ENCODE peak calls at places on chromosomes 5 and 9, in ten cellular contexts. I is GOT3; N is A549; F is GM06990; M is neural crest cell; Q is colonic mucosa; G is NB4; W is choroid plexus epithelial cell; A is myocyte; J is activated CD4-positive, alpha-beta T cell treated with anti-CD3 and anti-CD28 coated beads, Interleukin-2, amount 10 ng/mL, durations not matched to agents 7 days and 5 days. R is an unnamed sample.

GRCh38 chr5:163434410-163434866 is 3.0 kb upstream of the CCNG1 start:
- DNase-seq in I (no peak), N (peak; percentile 22), F (no peak), M (no peak), Q (peak; percentile 69), G (no peak), W (peak; percentile 74), A (no peak), J (no peak), R (no peak)

GRCh38 chr5:91794856-91795548 is 411.9 kb upstream of the ARRDC3 start:
- DNase-seq in I (no peak), N (peak; percentile 8), F (no peak), M (no peak), Q (no peak), G (no peak), W (no peak), A (no peak), J (no peak), R (no peak)

GRCh38 chr9:114096041-114096511 is 3.0 kb downstream of the KIF12 start:
- DNase-seq in I (no peak), N (peak; percentile 35), F (no peak), M (no peak), Q (no peak), G (no peak), W (no peak), A (no peak), J (no peak), R (no peak)

GRCh38 chr5:137737349-137738256 is 1.7 kb upstream of the KLHL3 start:
- DNase-seq in I (no peak), N (no peak), F (peak; percentile 21), M (no peak), Q (peak; percentile 63), G (no peak), W (peak; percentile 54), A (no peak), J (peak; percentile 45), R (peak; percentile 50)

GRCh38 chr5:136133416-136134383 is 1.1 kb downstream of the SMAD5 start:
- DNase-seq in I (no peak), N (peak; percentile 27), F (peak; percentile 17), M (peak; percentile 32), Q (peak; percentile 76), G (peak; percentile 62), W (peak; percentile 84), A (peak; percentile 69), J (no peak), R (peak; percentile 26)

GRCh38 chr5:82526540-82526939 is 248.4 kb upstream of the RPS23 start:
- DNase-seq in I (no peak), N (no peak), F (no peak), M (no peak), Q (no peak), G (no peak), W (no peak), A (no peak), J (no peak), R (no peak)

GRCh38 chr9:78622131-78622530 is 325.2 kb downstream of the PSAT1 start:
- DNase-seq in I (no peak), N (no peak), F (no peak), M (no peak), Q (no peak), G (no peak), W (peak; percentile 13), A (no peak), J (no peak), R (no peak)

GRCh38 chr9:34644766-34645314 is 1.6 kb upstream of the GALT start:
- DNase-seq in I (no peak), N (no peak), F (no peak), M (no peak), Q (no peak), G (no peak), W (no peak), A (no peak), J (no peak), R (no peak)

GRCh38 chr9:87445646-87446045 is 52.0 kb upstream of the DAPK1 start:
- DNase-seq in I (no peak), N (peak; percentile 60), F (peak; percentile 10), M (peak; percentile 31), Q (peak; percentile 27), G (peak; percentile 48), W (peak; percentile 51), A (no peak), J (no peak), R (no peak)

GRCh38 chr5:180059326-180059725 is 12.2 kb downstream of the RNF130 start:
- DNase-seq in I (no peak), N (no peak), F (no peak), M (no peak), Q (no peak), G (no peak), W (no peak), A (no peak), J (no peak), R (no peak)

GRCh38 chr9:78273761-78274160 is 23.2 kb upstream of the PSAT1 start:
- DNase-seq in I (no peak), N (no peak), F (no peak), M (no peak), Q (no peak), G (no peak), W (peak; percentile 69), A (no peak), J (no peak), R (no peak)

GRCh38 chr5:5666389-5666788 is 243.9 kb downstream of the ICE1 start:
- DNase-seq in I (no peak), N (no peak), F (no peak), M (no peak), Q (no peak), G (no peak), W (no peak), A (no peak), J (no peak), R (no peak)

GRCh38 chr5:14138608-14139540 is 4.3 kb upstream of the TRIO start:
- DNase-seq in I (no peak), N (no peak), F (no peak), M (no peak), Q (no peak), G (no peak), W (no peak), A (peak; percentile 95), J (no peak), R (no peak)

GRCh38 chr5:78779262-78779661 is 130.7 kb upstream of the LHFPL2 start:
- DNase-seq in I (no peak), N (no peak), F (no peak), M (no peak), Q (no peak), G (no peak), W (no peak), A (no peak), J (no peak), R (no peak)

GRCh38 chr5:173920024-173920753 is 32.0 kb downstream of the CPEB4 start:
- DNase-seq in I (no peak), N (no peak), F (no peak), M (no peak), Q (no peak), G (peak; percentile 21), W (peak; percentile 35), A (peak; percentile 41), J (no peak), R (no peak)

GRCh38 chr9:20537269-20537668 is 85.0 kb downstream of the MLLT3 start:
- DNase-seq in I (no peak), N (no peak), F (no peak), M (no peak), Q (no peak), G (no peak), W (no peak), A (no peak), J (no peak), R (no peak)

GRCh38 chr5:32042571-32042970 is 131.5 kb downstream of the GOLPH3 start:
- DNase-seq in I (no peak), N (no peak), F (no peak), M (no peak), Q (no peak), G (peak; percentile 23), W (no peak), A (no peak), J (no peak), R (no peak)

GRCh38 chr5:172816887-172817418 is 17.1 kb upstream of the ERGIC1 start:
- DNase-seq in I (no peak), N (peak; percentile 77), F (no peak), M (no peak), Q (no peak), G (no peak), W (peak; percentile 84), A (peak; percentile 76), J (no peak), R (no peak)

GRCh38 chr5:16480821-16481538 is 15.4 kb upstream of the ZNF622 start:
- DNase-seq in I (no peak), N (no peak), F (no peak), M (no peak), Q (no peak), G (no peak), W (no peak), A (peak; percentile 51), J (no peak), R (no peak)

GRCh38 chr5:51860532-51861018 is 477.3 kb downstream of the ISL1 start:
- DNase-seq in I (no peak), N (no peak), F (no peak), M (no peak), Q (no peak), G (no peak), W (no peak), A (no peak), J (no peak), R (no peak)

GRCh38 chr5:116495786-116496185 is 78.8 kb downstream of the SEMA6A start:
- DNase-seq in I (no peak), N (no peak), F (no peak), M (no peak), Q (no peak), G (no peak), W (no peak), A (peak; percentile 30), J (no peak), R (no peak)

GRCh38 chr5:175335691-175336090 is 108.3 kb downstream of the DRD1 start:
- DNase-seq in I (no peak), N (no peak), F (no peak), M (no peak), Q (no peak), G (no peak), W (no peak), A (no peak), J (no peak), R (no peak)

GRCh38 chr5:2746642-2747041 is 4.8 kb downstream of the IRX2 start:
- DNase-seq in I (no peak), N (no peak), F (no peak), M (no peak), Q (no peak), G (no peak), W (no peak), A (no peak), J (no peak), R (no peak)

GRCh38 chr9:121821326-121821725 is 169.9 kb downstream of the DAB2IP start:
- DNase-seq in I (no peak), N (no peak), F (no peak), M (no peak), Q (no peak), G (no peak), W (no peak), A (no peak), J (no peak), R (no peak)

R was measured in right lobe of liver.